ENCODE peak calls at places on chromosome 12, in five cellular contexts. E is kidney, W is GM23338, J is AG09309, N is lower leg skin. L is an unnamed sample.

GRCh38 chr12:96434107-96434506 is 33.9 kb upstream of the CDK17 start:
- DNase-seq in E (no peak), W (no peak), J (peak), N (no peak), L (peak)

GRCh38 chr12:3363608-3364007 is 127.4 kb upstream of the PRMT8 start:
- DNase-seq in E (no peak), W (no peak), J (no peak), N (peak), L (no peak)

GRCh38 chr12:90959538-90960139 is 4.7 kb upstream of the CCER1 start:
- DNase-seq in E (no peak), W (peak), J (no peak), N (no peak), L (peak)

GRCh38 chr12:26523708-26524150 is 309.3 kb downstream of the ITPR2 start:
- DNase-seq in E (peak), W (no peak), J (peak), N (peak), L (peak)

GRCh38 chr12:48001426-48002178 is 2.7 kb downstream of the COL2A1 start:
- DNase-seq in E (peak), W (peak), J (no peak), N (no peak), L (peak)

GRCh38 chr12:51534216-51534615 is 56.8 kb upstream of the SCN8A start:
- DNase-seq in E (no peak), W (peak), J (no peak), N (no peak), L (no peak)

GRCh38 chr12:123223241-123223668 is 9.7 kb downstream of the MPHOSPH9 start:
- DNase-seq in E (no peak), W (no peak), J (no peak), N (no peak), L (no peak)

GRCh38 chr12:94768398-94769039 is 118.2 kb upstream of the TMCC3 start:
- DNase-seq in E (no peak), W (no peak), J (no peak), N (no peak), L (no peak)

GRCh38 chr12:116594325-116595038 is 35.3 kb downstream of the MAP1LC3B2 start:
- DNase-seq in E (no peak), W (no peak), J (no peak), N (peak), L (no peak)

GRCh38 chr12:32583535-32583934 is 95.6 kb upstream of the DNM1L start:
- DNase-seq in E (no peak), W (no peak), J (no peak), N (no peak), L (peak)

GRCh38 chr12:49274396-49275069 is 9.7 kb downstream of the TUBA1C start:
- DNase-seq in E (no peak), W (no peak), J (no peak), N (no peak), L (no peak)

GRCh38 chr12:101325590-101325989 is 45.7 kb downstream of the UTP20 start:
- DNase-seq in E (no peak), W (no peak), J (no peak), N (no peak), L (no peak)

GRCh38 chr12:21379218-21379617 is 6.5 kb downstream of the IAPP start:
- DNase-seq in E (no peak), W (no peak), J (no peak), N (no peak), L (no peak)

DNA sequence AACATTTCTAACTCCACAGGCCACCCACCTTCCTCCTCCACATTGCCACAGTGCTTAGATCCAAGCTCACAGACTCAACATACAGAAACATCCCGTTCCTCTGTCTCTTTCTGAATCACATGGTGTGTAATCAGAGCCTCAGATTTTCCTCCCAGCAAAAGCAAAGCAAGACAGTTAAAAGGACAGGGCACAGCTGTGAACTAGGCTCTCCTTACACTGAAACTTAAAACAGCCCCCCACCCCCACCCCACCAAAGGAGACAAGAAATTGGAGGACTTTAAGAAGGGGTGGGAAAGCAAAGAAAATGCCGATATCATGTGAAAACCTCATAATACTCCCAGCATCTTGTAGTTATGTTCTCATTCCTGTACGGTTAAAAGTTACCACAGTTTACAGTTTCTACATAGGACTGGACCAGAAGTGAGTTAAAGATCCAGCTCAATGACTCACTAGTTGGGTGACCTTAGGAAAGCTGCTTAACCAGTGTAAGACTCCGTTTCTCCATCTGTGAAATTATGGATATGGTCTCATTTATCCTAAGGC is 4.8 kb downstream of the YBX3 start:
- DNase-seq in E (no peak), W (peak), J (peak), N (no peak), L (peak)
- H3K4me3 ChIP-seq in E (peak), W (peak), J (peak), N (no peak), L (peak)

DNA sequence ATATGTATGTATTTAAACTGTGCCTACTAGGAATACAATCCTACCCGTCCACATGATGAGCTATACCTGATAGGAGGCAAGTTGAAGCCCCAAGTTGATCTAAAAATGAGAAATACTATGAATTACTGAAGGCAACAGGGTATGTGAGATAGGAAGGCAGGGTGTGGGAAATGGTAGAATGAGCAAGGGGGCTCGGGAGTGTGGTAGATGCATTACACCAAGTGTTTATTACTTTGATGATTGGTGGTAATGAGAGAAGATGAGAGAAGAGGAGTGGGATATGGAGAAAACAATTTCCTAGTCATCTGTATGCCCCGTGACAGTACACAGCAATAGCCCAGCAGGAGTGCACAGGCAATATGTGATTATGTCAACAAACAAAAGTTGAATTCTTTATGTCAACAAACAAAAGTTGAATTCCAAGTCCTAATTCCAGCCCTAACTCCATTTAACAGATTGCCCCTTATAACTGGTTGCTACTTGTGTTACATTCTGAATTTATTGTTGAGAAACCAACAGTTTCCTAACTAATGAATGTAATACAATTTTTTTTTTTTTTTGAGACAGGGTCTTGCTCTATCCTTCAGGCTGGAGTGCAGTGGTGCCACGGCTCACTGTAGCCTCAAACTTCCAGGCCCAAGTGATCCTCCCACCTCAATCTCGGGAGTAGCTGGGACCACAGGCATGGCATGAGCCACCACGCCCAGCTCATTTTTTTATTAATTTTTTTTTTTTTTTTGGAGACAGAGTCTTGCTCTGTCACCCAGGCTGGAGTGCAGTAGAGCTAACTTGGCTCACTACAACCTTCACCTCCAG is 2.5 kb downstream of the LPCAT3 start:
- DNase-seq in E (no peak), W (no peak), J (no peak), N (no peak), L (no peak)
- H3K4me3 ChIP-seq in E (peak), W (no peak), J (no peak), N (no peak), L (no peak)

DNA sequence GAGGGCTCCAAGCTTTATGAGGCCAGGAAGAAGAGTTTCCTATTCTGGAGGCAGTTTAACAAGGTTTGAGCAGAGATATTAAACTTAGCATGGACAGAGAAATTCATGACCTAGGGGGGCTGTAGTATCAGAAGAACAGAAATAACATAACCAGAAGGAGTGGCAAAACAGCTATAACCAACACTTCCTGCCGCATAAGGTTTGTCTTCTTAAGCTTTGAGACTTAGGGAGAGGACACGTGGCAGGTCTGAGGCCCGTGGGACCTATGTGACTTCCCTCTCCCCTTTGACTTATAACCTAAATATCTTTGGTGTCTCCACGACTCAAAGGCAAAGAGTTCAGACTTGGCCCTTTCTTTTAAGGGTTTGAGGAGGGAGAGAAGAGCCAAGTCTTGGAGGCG is 119.1 kb upstream of the PZP start:
- DNase-seq in E (no peak), W (no peak), J (no peak), N (no peak), L (no peak)
- H3K4me3 ChIP-seq in E (no peak), W (no peak), J (no peak), N (no peak), L (no peak)

GRCh38 chr12:114682101-114682919 is 1.7 kb downstream of the TBX3 start:
- DNase-seq in E (no peak), W (peak), J (no peak), N (no peak), L (no peak)
- H3K4me3 ChIP-seq in E (peak), W (peak), J (peak), N (peak), L (peak)

GRCh38 chr12:65658360-65658759 is 165.9 kb upstream of the HMGA2 start:
- DNase-seq in E (no peak), W (no peak), J (no peak), N (no peak), L (no peak)
- H3K4me3 ChIP-seq in E (no peak), W (no peak), J (no peak), N (no peak), L (no peak)

DNA sequence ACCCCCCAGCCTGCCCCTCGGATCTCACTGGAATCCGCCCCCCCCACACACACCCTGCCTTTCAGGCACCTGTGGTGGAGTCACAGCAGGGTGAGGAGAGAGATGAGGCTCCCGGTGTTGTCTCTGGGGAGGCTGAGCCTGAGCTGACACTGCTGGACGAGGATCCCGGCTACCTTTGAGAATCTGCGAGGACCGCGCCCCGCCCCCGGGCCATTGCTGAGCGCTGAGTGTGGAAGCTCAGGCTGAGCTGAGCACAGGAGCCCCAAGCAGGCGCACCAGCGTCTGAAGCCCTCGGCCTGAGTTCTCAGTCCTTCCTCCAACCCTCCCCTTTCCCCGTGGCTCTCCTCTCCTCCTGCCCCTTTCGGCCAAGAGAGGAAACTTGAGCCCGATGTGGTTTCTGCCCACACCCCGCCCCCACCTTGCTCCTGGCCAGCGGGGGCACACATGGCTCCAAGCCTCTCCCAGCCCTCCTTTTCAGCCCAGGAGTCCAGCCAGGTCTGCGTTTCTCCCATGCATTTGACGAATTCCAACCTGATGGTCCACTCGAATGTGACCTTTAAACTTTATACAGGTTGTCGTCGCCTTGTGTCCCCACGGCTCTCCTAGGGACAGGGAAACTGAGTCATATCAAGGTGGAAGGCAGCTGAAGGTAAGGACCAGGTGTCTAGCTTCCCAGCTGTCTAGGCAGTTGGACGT is at the start of gene NFE2:
- DNase-seq in E (peak), W (peak), J (no peak), N (no peak), L (peak)
- H3K4me3 ChIP-seq in E (no peak), W (peak), J (peak), N (no peak), L (peak)

DNA sequence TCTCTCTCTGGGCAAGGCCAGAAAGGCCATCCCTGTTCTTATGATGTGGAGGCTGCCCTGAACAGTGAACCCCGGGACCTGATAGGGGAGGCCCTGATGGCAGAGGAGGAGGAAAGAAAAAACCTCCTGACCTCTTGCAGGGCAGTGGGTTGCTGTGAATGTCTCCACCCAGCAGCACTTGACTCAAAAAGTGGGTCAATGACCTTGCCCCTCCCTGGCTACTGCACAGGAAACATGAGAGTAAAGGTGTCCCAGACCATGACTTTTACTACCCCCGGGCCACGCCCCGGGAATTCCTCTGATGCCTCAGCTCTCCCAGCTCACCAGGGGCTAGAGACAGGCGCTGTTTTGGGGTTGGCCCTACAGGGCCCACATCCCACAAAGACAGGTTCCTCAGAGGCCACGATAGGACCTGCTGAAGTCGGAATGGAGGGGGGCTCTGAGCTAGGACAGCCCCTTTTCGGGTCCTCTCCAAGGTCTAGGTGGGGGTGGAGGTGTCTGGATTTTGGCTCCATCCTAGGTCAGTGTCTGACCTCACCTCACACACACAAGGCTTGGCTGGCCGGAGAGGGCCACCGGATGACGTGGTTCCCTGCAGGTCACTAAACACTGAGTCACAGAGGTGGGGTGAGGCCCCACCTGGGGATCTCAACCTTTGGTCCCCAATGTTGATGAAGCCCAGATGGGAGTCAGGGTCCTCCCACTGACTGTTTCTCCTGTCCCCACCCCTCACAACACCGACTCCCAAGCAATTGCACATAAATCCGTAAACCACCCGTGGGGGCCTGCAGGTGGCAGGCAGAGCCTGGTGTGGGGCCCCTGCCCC is 1.6 kb downstream of the RHOF start:
- DNase-seq in E (peak), W (no peak), J (no peak), N (no peak), L (no peak)
- H3K4me3 ChIP-seq in E (no peak), W (peak), J (no peak), N (no peak), L (no peak)

GRCh38 chr12:12684375-12685106 is 11.4 kb downstream of the GPR19 start:
- DNase-seq in E (no peak), W (peak), J (no peak), N (no peak), L (peak)
- H3K4me3 ChIP-seq in E (no peak), W (peak), J (no peak), N (no peak), L (no peak)

GRCh38 chr12:52949413-52950331 is 754 bp downstream of the KRT18 start:
- DNase-seq in E (peak), W (peak), J (no peak), N (no peak), L (peak)

GRCh38 chr12:52946797-52947547 is 1.9 kb upstream of the KRT18 start:
- DNase-seq in E (no peak), W (no peak), J (no peak), N (no peak), L (no peak)

GRCh38 chr12:52946334-52946733 is 2.6 kb upstream of the KRT18 start:
- DNase-seq in E (no peak), W (no peak), J (no peak), N (no peak), L (no peak)

GRCh38 chr12:52945389-52946232 is 3.3 kb upstream of the KRT18 start:
- DNase-seq in E (no peak), W (peak), J (no peak), N (no peak), L (peak)

GRCh38 chr12:52947738-52948423 is 1.0 kb upstream of the KRT18 start:
- DNase-seq in E (no peak), W (peak), J (no peak), N (no peak), L (no peak)
- H3K4me3 ChIP-seq in E (no peak), W (peak), J (no peak), N (no peak), L (peak)

L was measured in cardiac fibroblast.